ENCODE peak calls at places on chromosome 4, in six cellular contexts. O is astrocyte, C is cardiac muscle cell, A is lower leg skin, I is glutamatergic neuron, M is H9. E is an unnamed sample.
A peak's percentile ranks its signal among the peaks of the same experiment; 100 is the strongest.

GRCh38 chr4:929970-930625 is 2.0 kb downstream of the GAK start:
- DNase-seq in O (no peak), C (no peak), A (peak; percentile 43), I (no peak), M (no peak), E (no peak)

GRCh38 chr4:98148856-98149255 is 5.6 kb upstream of the STPG2 start:
- DNase-seq in O (no peak), C (no peak), A (no peak), I (no peak), M (no peak), E (no peak)

GRCh38 chr4:143882892-143883291 is 22.5 kb downstream of the GYPE start:
- DNase-seq in O (no peak), C (no peak), A (no peak), I (no peak), M (no peak), E (no peak)

GRCh38 chr4:181281451-181281850 is 961.8 kb upstream of the TENM3 start:
- DNase-seq in O (no peak), C (no peak), A (no peak), I (no peak), M (no peak), E (no peak)

GRCh38 chr4:150436598-150437370 is 145.2 kb upstream of the MAB21L2 start:
- DNase-seq in O (no peak), C (no peak), A (no peak), I (no peak), M (no peak), E (no peak)

GRCh38 chr4:35052546-35052945 is 1191.8 kb downstream of the ARAP2 start:
- DNase-seq in O (no peak), C (no peak), A (no peak), I (no peak), M (no peak), E (peak; percentile 28)

GRCh38 chr4:164023214-164023613 is 528.7 kb downstream of the TMA16 start:
- DNase-seq in O (no peak), C (no peak), A (no peak), I (no peak), M (no peak), E (no peak)

GRCh38 chr4:173807347-173807746 is 277.3 kb upstream of the HAND2 start:
- DNase-seq in O (no peak), C (no peak), A (peak; percentile 78), I (no peak), M (no peak), E (no peak)

GRCh38 chr4:84529169-84529751 is 30.2 kb upstream of the NKX6-1 start:
- DNase-seq in O (no peak), C (peak; percentile 40), A (no peak), I (no peak), M (no peak), E (no peak)

GRCh38 chr4:130025701-130026100 is 929.7 kb downstream of the C4orf33 start:
- DNase-seq in O (no peak), C (no peak), A (no peak), I (no peak), M (no peak), E (no peak)

GRCh38 chr4:4423706-4424498 is 37.0 kb downstream of the NSG1 start:
- DNase-seq in O (no peak), C (no peak), A (peak; percentile 66), I (no peak), M (no peak), E (no peak)

GRCh38 chr4:91064157-91064853 is 937.1 kb downstream of the CCSER1 start:
- DNase-seq in O (peak; percentile 16), C (peak; percentile 73), A (no peak), I (no peak), M (no peak), E (peak; percentile 25)

GRCh38 chr4:88189881-88190585 is 31.6 kb upstream of the ABCG2 start:
- DNase-seq in O (no peak), C (no peak), A (no peak), I (no peak), M (no peak), E (no peak)

GRCh38 chr4:13920901-13921300 is 293.4 kb upstream of the BOD1L1 start:
- DNase-seq in O (peak; percentile 100), C (peak; percentile 99), A (no peak), I (no peak), M (peak; percentile 73), E (peak; percentile 100)

GRCh38 chr4:52552778-52553177 is 106.3 kb downstream of the USP46 start:
- DNase-seq in O (no peak), C (no peak), A (no peak), I (no peak), M (no peak), E (no peak)

GRCh38 chr4:154277164-154277563 is 214.4 kb downstream of the DCHS2 start:
- DNase-seq in O (peak; percentile 18), C (no peak), A (no peak), I (no peak), M (peak; percentile 81), E (no peak)

GRCh38 chr4:119823045-119823444 is 194.4 kb upstream of the PDE5A start:
- DNase-seq in O (no peak), C (no peak), A (no peak), I (no peak), M (no peak), E (no peak)

GRCh38 chr4:119823891-119824290 is 195.3 kb upstream of the PDE5A start:
- DNase-seq in O (no peak), C (no peak), A (no peak), I (no peak), M (no peak), E (no peak)

DNA sequence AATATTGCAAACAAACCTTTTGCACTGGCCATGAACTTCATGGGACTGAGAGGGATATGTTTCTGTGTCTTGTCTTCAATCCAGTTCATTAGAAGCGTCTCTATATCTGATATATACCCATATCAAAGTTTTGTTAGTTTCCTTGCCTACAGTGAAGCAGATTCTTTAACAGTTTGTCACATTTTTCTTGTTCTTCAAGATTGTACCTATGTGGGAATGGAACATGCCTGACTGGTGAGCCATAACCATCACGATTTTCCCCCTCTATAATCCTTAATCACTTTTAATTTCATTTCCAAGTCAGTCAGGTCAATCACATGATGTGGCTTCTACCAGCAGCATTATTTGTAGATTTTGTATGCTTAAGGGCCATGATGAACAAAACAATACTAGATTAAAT is 197.1 kb upstream of the PDE5A start:
- DNase-seq in O (peak; percentile 18), C (no peak), A (no peak), I (no peak), M (no peak), E (no peak)
- TF ChIP-seq CTCF in O (no peak), C (no peak), A (no peak), I (no peak), M (no peak), E (no peak)

DNA sequence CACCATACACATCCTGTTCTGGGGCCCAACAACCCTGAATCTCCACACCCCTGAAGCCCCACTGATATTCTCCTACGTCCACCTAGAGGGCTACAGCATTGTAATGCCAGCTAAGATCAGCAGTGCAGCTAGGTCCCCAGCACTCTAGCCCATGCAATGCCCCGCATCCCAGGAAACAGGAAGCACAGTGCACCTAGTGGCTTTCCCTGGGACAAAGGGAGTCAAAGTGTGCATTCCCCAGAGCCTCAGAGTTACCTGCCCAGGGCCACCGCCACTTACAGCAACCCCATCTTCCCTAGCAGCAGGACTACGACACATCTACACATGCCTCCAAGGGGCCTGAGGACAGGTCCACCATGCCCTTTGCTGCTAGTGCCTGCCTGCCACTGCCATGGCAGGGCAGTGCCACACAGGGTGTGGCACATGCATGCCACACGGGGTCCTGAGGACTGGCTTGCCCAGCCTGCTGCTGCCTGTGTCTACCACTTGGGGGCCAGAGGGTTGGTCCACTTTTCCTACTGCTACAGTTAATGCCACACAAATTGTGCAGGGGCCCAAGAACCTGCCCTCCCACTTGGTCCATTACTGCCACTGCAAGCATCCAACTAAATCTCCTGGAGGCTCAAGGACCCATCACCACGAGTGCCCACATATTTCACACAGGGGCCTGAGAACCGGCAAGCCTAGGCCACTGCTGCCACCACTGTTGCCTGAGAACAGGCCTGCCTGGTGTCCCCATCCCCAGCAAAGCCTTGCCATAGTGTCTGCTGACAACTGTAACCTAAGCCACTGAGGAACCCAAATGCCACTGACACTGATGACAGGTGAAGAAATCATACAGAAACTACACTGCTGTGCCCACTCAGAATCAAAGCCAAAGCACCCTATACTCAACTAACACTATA is 23.7 kb downstream of the TLR6 start:
- DNase-seq in O (no peak), C (no peak), A (no peak), I (no peak), M (peak; percentile 41), E (no peak)
- TF ChIP-seq CTCF in O (peak; percentile 8), C (peak; percentile 26), A (no peak), I (no peak), M (peak; percentile 56), E (no peak)

DNA sequence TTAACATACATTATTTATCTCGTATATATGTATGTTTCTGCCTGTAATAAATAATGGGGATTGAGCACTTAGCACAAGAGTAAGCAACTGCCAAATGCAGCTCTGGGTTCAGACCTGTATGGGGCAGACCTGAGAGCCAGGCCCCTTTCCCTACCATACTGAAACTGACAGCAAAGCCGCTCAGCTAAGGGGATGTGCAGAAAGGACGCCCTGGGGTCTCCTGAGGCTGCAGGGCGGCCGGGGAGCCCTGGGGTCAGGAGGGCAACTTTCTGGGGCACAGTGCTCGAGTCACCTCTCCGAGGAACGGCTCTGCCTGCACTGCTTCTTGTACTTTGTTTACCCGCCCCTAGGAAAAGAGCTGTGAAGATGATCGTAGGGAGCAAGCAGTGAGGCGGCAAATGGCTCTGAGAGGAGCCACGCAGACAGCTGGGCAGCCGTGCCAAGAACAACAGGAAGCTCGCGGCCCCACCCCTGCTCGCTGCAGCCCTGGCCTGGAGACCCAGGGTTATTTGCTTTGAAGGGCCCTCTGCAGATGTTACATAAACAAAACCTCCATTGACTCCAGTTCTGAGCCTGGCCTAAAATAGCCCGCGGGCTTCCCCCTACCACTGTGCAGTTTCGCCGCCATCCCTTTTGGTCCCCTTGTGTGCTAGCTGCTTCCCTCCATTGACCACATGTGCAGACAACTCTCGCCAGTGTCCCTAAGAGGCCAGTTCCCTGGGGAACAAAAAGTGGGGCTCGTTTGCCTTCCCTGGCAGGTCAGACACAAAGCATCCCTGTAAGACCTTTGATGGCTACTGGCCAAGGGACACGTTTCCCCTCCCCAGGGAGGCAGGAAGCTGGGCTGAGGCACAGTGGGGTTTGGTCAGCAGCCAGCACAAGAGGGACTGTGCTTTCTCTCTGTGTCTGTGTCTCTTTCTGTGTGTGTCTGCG is 111.3 kb upstream of the LNX1 start:
- DNase-seq in O (peak; percentile 74), C (peak; percentile 95), A (peak; percentile 96), I (peak; percentile 21), M (peak; percentile 49), E (peak; percentile 26)
- TF ChIP-seq CTCF in O (no peak), C (no peak), A (no peak), I (no peak), M (peak; percentile 31), E (peak; percentile 22)

DNA sequence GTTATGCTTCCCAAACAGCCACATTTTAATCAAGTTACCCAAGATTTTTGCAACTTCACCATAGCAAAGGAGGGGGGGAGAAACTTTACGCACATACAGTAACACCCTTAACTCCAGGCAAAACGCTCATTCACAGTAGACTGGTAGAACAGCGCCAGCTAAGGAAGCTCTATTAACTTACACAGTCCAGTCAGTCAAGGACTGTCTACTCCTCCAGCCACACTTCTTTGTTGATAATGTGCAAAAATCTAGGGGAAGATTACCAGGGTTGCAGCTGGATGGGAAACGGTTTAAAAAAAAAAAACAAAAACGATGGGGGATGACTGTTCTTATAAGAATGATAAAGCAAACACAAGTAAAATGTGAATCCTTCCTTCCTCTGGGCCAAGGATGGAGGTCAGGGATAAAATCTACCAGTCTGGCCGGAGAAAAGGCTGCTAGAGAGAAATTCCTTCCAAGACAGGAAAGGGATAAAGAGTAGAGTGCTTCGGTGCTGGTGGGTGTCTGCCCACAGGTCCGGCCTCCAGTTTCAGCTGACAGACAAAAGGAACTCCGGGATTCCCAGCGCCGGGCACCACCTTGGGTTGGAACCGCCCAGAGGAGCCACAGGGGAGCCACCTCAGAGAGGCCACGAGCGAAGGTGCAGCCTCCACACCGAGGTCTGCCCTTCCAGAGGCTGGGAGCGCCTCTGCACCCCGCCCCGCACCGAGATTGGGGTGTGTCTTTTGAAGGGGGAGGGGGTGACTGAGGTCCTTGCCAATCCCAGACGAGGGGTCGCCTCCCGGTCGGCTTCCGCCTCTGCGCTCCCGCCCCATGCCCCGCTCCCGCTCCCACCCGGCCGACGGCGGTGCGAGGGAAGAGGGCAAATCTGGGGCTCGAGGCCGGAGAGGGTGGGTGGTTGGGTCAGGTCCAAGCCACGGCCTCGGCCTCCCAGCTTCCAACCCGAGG is 789 bp downstream of the ANKRD50 start:
- DNase-seq in O (peak; percentile 66), C (peak; percentile 81), A (no peak), I (peak; percentile 82), M (peak; percentile 84), E (peak; percentile 32)
- TF ChIP-seq CTCF in O (peak; percentile 4), C (peak; percentile 29), A (no peak), I (no peak), M (no peak), E (peak; percentile 36)